ENCODE peak calls at places on chromosomes 12 and 14, in six cellular contexts. W, U, F, M, Z and G are unnamed samples.

GRCh38 chr12:45483571-45483970 is 245.9 kb upstream of the ARID2 start:
- DNase-seq in W (no peak), F (peak; percentile 64), M (no peak), U (no peak), Z (no peak), G (no peak)

GRCh38 chr12:40312982-40313576 is 88.3 kb downstream of the LRRK2 start:
- DNase-seq in M (no peak), W (no peak), U (no peak), F (no peak), Z (no peak), G (no peak)

GRCh38 chr12:55993454-55993853 is 3.6 kb upstream of the SUOX start:
- DNase-seq in F (no peak), M (no peak), W (no peak), U (no peak), Z (no peak), G (no peak)

GRCh38 chr12:132207083-132207775 is 63.0 kb downstream of the NOC4L start:
- DNase-seq in M (no peak), W (no peak), F (no peak), U (no peak), Z (no peak), G (no peak)

GRCh38 chr12:132406498-132407461 is 77.4 kb upstream of the GALNT9 start:
- DNase-seq in F (no peak), U (no peak), W (no peak), M (peak; percentile 9), Z (no peak), G (no peak)

GRCh38 chr14:104657114-104657524 is 32.3 kb upstream of the INF2 start:
- DNase-seq in U (peak; percentile 44), W (no peak), M (no peak), Z (no peak), F (no peak), G (no peak)

GRCh38 chr14:93733231-93733630 is 55.1 kb downstream of the PRIMA1 start:
- DNase-seq in F (no peak), M (no peak), W (no peak), U (no peak), Z (no peak), G (no peak)

GRCh38 chr12:117394491-117394890 is 33.1 kb upstream of the NOS1 start:
- DNase-seq in M (no peak), F (no peak), U (no peak), Z (no peak), W (no peak), G (no peak)

GRCh38 chr12:77928078-77928477 is 97.4 kb downstream of the NAV3 start:
- DNase-seq in F (no peak), U (no peak), M (no peak), W (no peak), Z (no peak), G (no peak)

GRCh38 chr14:100440207-100440631 is 117.1 kb downstream of the SLC25A47 start:
- DNase-seq in W (peak; percentile 83), M (peak; percentile 66), Z (peak; percentile 75), F (peak; percentile 85), U (peak; percentile 84), G (no peak)

GRCh38 chr14:54650331-54651017 is 83.5 kb downstream of the SAMD4A start:
- DNase-seq in Z (no peak), F (peak; percentile 73), U (peak; percentile 70), W (no peak), M (no peak), G (peak; percentile 81)

GRCh38 chr12:6367969-6368892 is 7.1 kb downstream of the SCNN1A start:
- DNase-seq in F (no peak), U (no peak), Z (no peak), M (no peak), W (no peak), G (no peak)

GRCh38 chr12:58341791-58342190 is 400.4 kb downstream of the ATP23 start:
- DNase-seq in M (no peak), Z (no peak), U (no peak), W (no peak), F (no peak), G (no peak)

GRCh38 chr12:131147894-131148293 is 194.2 kb downstream of the ADGRD1 start:
- DNase-seq in W (no peak), M (no peak), U (no peak), Z (no peak), F (peak; percentile 21), G (no peak)

GRCh38 chr12:23949212-23950010 is at the start of gene SOX5:
- DNase-seq in Z (peak; percentile 61), W (peak; percentile 89), U (peak; percentile 85), M (peak; percentile 28), F (peak; percentile 60), G (peak; percentile 65)

GRCh38 chr12:100576311-100577036 is 3.0 kb downstream of the GAS2L3 start:
- DNase-seq in F (no peak), W (no peak), U (no peak), Z (no peak), M (no peak), G (no peak)

GRCh38 chr12:55934773-55935172 is 3.8 kb downstream of the DGKA start:
- DNase-seq in U (no peak), F (no peak), W (no peak), M (no peak), Z (no peak), G (peak; percentile 25)

GRCh38 chr14:52706286-52706685 is 714 bp upstream of the PSMC6 start:
- DNase-seq in U (no peak), W (no peak), Z (no peak), M (no peak), F (no peak), G (no peak)
- TF ChIP-seq CTCF in U (no peak), W (no peak), Z (no peak), M (no peak), F (no peak), G (no peak)

GRCh38 chr14:103123128-103123633 is at the start of gene TNFAIP2:
- DNase-seq in Z (peak; percentile 82), W (peak; percentile 84), M (peak; percentile 81), F (peak; percentile 70), U (no peak), G (no peak)
- H3K4me1 ChIP-seq in Z (peaks cover 4% of the 10 kb centered on the region), W (peaks cover 25% of the 10 kb centered on the region), M (peaks cover 57% of the 10 kb centered on the region), F (peaks cover 87% of the 10 kb centered on the region), U (no peaks in the 10 kb centered on the region), G (no peaks in the 10 kb centered on the region)

DNA sequence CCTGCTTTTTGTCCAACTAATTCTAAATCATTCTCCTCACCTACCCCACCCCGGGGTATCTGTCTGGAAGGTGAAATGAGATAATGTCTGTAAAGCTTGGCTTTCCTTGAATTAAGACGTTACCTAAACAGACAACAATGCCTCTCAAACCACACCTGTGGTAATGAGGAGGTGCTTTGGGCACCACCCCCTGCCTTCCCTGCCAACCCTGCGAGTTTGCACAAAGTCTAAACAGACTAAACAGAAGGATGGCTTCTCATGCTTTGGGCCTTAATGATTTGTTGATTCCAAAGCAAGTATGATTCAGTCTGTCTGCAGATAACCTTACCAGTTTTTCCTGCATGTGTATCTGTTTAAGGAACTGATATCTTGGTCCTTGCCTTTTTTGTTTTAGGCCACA is 82.4 kb downstream of the ZFC3H1 start:
- DNase-seq in Z (no peak), W (no peak), U (peak; percentile 62), M (no peak), F (no peak), G (no peak)
- H3K27ac ChIP-seq in Z (no peak overlapping the region), W (no peak overlapping the region), U (no peak overlapping the region), M (no peak overlapping the region), F (no peak overlapping the region), G (no peak overlapping the region)

GRCh38 chr14:45526715-45527549 is 273.9 kb upstream of the MIS18BP1 start:
- DNase-seq in Z (peak; percentile 75), F (no peak), U (peak; percentile 85), M (no peak), W (peak; percentile 81), G (no peak)
- TF ChIP-seq CTCF in Z (peak; percentile 82), F (no peak), U (peak; percentile 90), M (peak; percentile 45), W (peak; percentile 76), G (no peak)